ENCODE peak calls at places on chromosomes 2 and 18, in seven cellular contexts. One of them, this sample, is unnamed.

GRCh38 chr2:86787701-86788100 is 3.0 kb downstream of the CD8A start:
- DNase-seq in anterior cingulate cortex: no peak
- DNase-seq in cardiac muscle cell: no peak
- DNase-seq in fibroblast of the aortic adventitia: peak; percentile 71
- DNase-seq in neural progenitor cell: peak; percentile 8
- DNase-seq in RCC 7860: no peak
- DNase-seq in NCI-H146: no peak
- DNase-seq in this sample: peak; percentile 43

GRCh38 chr18:42336139-42336538 is 381.1 kb downstream of the PIK3C3 start:
- DNase-seq in anterior cingulate cortex: no peak
- DNase-seq in fibroblast of the aortic adventitia: no peak
- DNase-seq in cardiac muscle cell: no peak
- DNase-seq in NCI-H146: no peak
- DNase-seq in neural progenitor cell: no peak
- DNase-seq in RCC 7860: no peak
- DNase-seq in this sample: no peak

GRCh38 chr2:53028259-53028658 is 739.3 kb upstream of the CHAC2 start:
- DNase-seq in fibroblast of the aortic adventitia: peak; percentile 72
- DNase-seq in anterior cingulate cortex: no peak
- DNase-seq in RCC 7860: no peak
- DNase-seq in neural progenitor cell: no peak
- DNase-seq in NCI-H146: no peak
- DNase-seq in cardiac muscle cell: no peak
- DNase-seq in this sample: no peak

GRCh38 chr2:109422071-109422757 is 191.6 kb downstream of the SEPTIN10 start:
- DNase-seq in NCI-H146: no peak
- DNase-seq in anterior cingulate cortex: no peak
- DNase-seq in fibroblast of the aortic adventitia: no peak
- DNase-seq in cardiac muscle cell: peak; percentile 40
- DNase-seq in neural progenitor cell: no peak
- DNase-seq in RCC 7860: no peak
- DNase-seq in this sample: no peak

GRCh38 chr2:37343537-37344434 is 644 bp upstream of the QPCT start:
- DNase-seq in RCC 7860: peak; percentile 49
- DNase-seq in NCI-H146: peak; percentile 19
- DNase-seq in neural progenitor cell: peak; percentile 26
- DNase-seq in anterior cingulate cortex: no peak
- DNase-seq in cardiac muscle cell: no peak
- DNase-seq in fibroblast of the aortic adventitia: peak; percentile 62
- DNase-seq in this sample: no peak

GRCh38 chr2:20599001-20599600 is 51.8 kb downstream of the HS1BP3 start:
- DNase-seq in neural progenitor cell: no peak
- DNase-seq in NCI-H146: no peak
- DNase-seq in fibroblast of the aortic adventitia: no peak
- DNase-seq in RCC 7860: no peak
- DNase-seq in cardiac muscle cell: no peak
- DNase-seq in anterior cingulate cortex: peak; percentile 32
- DNase-seq in this sample: no peak

GRCh38 chr2:19722486-19723420 is 179.0 kb downstream of the TTC32 start:
- DNase-seq in RCC 7860: no peak
- DNase-seq in anterior cingulate cortex: no peak
- DNase-seq in neural progenitor cell: no peak
- DNase-seq in NCI-H146: no peak
- DNase-seq in fibroblast of the aortic adventitia: no peak
- DNase-seq in cardiac muscle cell: no peak
- DNase-seq in this sample: no peak

GRCh38 chr2:105654474-105655004 is 90.2 kb upstream of the NCK2 start:
- DNase-seq in cardiac muscle cell: no peak
- DNase-seq in RCC 7860: no peak
- DNase-seq in anterior cingulate cortex: no peak
- DNase-seq in NCI-H146: no peak
- DNase-seq in fibroblast of the aortic adventitia: no peak
- DNase-seq in neural progenitor cell: no peak
- DNase-seq in this sample: no peak

GRCh38 chr2:181656450-181657261 is at the start of gene CERKL:
- DNase-seq in cardiac muscle cell: peak; percentile 60
- DNase-seq in anterior cingulate cortex: peak; percentile 6
- DNase-seq in neural progenitor cell: peak; percentile 82
- DNase-seq in NCI-H146: no peak
- DNase-seq in fibroblast of the aortic adventitia: peak; percentile 7
- DNase-seq in RCC 7860: no peak
- DNase-seq in this sample: peak; percentile 32

GRCh38 chr2:16240459-16240858 is 300.1 kb downstream of the MYCN start:
- DNase-seq in NCI-H146: no peak
- DNase-seq in cardiac muscle cell: peak; percentile 37
- DNase-seq in neural progenitor cell: no peak
- DNase-seq in RCC 7860: no peak
- DNase-seq in fibroblast of the aortic adventitia: no peak
- DNase-seq in anterior cingulate cortex: no peak
- DNase-seq in this sample: no peak

GRCh38 chr2:54120950-54121349 is 5.5 kb downstream of the ACYP2 start:
- DNase-seq in NCI-H146: no peak
- DNase-seq in neural progenitor cell: no peak
- DNase-seq in RCC 7860: no peak
- DNase-seq in anterior cingulate cortex: no peak
- DNase-seq in fibroblast of the aortic adventitia: no peak
- DNase-seq in cardiac muscle cell: no peak
- DNase-seq in this sample: no peak

GRCh38 chr2:46827274-46827930 is 88.2 kb downstream of the MCFD2 start:
- DNase-seq in neural progenitor cell: no peak
- DNase-seq in anterior cingulate cortex: no peak
- DNase-seq in fibroblast of the aortic adventitia: peak; percentile 65
- DNase-seq in NCI-H146: no peak
- DNase-seq in cardiac muscle cell: no peak
- DNase-seq in RCC 7860: peak; percentile 45
- DNase-seq in this sample: no peak

This sample was measured in stimulated activated naive CD8-positive, alpha-beta T cell treated with anti-CD3 and anti-CD28 coated beads, Interleukin-15, Interleukin-2, amounts not matched to agents 100 U/mL and 50 U/mL, for 24 hours.